ENCODE peak calls at places on chromosomes 2 and 18, in six cellular contexts. One of them, this sample, is unnamed.

GRCh38 chr18:2905802-2906521 is 59.2 kb downstream of the EMILIN2 start:
- DNase-seq in fibroblast of lung: peak; percentile 59
- DNase-seq in OCI-LY7: no peak
- DNase-seq in A549: peak; percentile 41
- DNase-seq in cardiac muscle cell: no peak
- DNase-seq in esophagus muscularis mucosa: no peak
- DNase-seq in this sample: no peak

GRCh38 chr18:77166523-77166922 is 33.9 kb upstream of the MBP start:
- DNase-seq in fibroblast of lung: no peak
- DNase-seq in A549: no peak
- DNase-seq in cardiac muscle cell: no peak
- DNase-seq in OCI-LY7: no peak
- DNase-seq in esophagus muscularis mucosa: no peak
- DNase-seq in this sample: no peak

GRCh38 chr2:82182270-82182669 is 1877.7 kb upstream of the LRRTM1 start:
- DNase-seq in fibroblast of lung: no peak
- DNase-seq in OCI-LY7: no peak
- DNase-seq in esophagus muscularis mucosa: no peak
- DNase-seq in A549: no peak
- DNase-seq in cardiac muscle cell: no peak
- DNase-seq in this sample: no peak

GRCh38 chr2:101843048-101843447 is 145.5 kb downstream of the MAP4K4 start:
- DNase-seq in fibroblast of lung: peak; percentile 51
- DNase-seq in esophagus muscularis mucosa: no peak
- DNase-seq in cardiac muscle cell: no peak
- DNase-seq in OCI-LY7: no peak
- DNase-seq in A549: no peak
- DNase-seq in this sample: peak; percentile 82

GRCh38 chr18:57863706-57864105 is 60.6 kb upstream of the ATP8B1 start:
- DNase-seq in A549: no peak
- DNase-seq in cardiac muscle cell: no peak
- DNase-seq in esophagus muscularis mucosa: peak; percentile 24
- DNase-seq in fibroblast of lung: no peak
- DNase-seq in OCI-LY7: no peak
- DNase-seq in this sample: no peak

GRCh38 chr2:154455201-154455600 is 243.3 kb upstream of the KCNJ3 start:
- DNase-seq in fibroblast of lung: peak; percentile 27
- DNase-seq in OCI-LY7: no peak
- DNase-seq in esophagus muscularis mucosa: no peak
- DNase-seq in cardiac muscle cell: no peak
- DNase-seq in A549: no peak
- DNase-seq in this sample: peak; percentile 23

GRCh38 chr2:23091900-23092299 is 293.1 kb upstream of the KLHL29 start:
- DNase-seq in A549: no peak
- DNase-seq in OCI-LY7: no peak
- DNase-seq in esophagus muscularis mucosa: no peak
- DNase-seq in cardiac muscle cell: no peak
- DNase-seq in fibroblast of lung: no peak
- DNase-seq in this sample: no peak

GRCh38 chr2:132977812-132978529 is 308.0 kb upstream of the LYPD1 start:
- DNase-seq in cardiac muscle cell: no peak
- DNase-seq in OCI-LY7: no peak
- DNase-seq in fibroblast of lung: peak; percentile 42
- DNase-seq in esophagus muscularis mucosa: no peak
- DNase-seq in A549: no peak
- DNase-seq in this sample: peak; percentile 54

GRCh38 chr2:64865831-64866146 is 123.4 kb upstream of the SLC1A4 start:
- DNase-seq in cardiac muscle cell: no peak
- DNase-seq in fibroblast of lung: no peak
- DNase-seq in OCI-LY7: no peak
- DNase-seq in A549: no peak
- DNase-seq in esophagus muscularis mucosa: no peak
- DNase-seq in this sample: peak; percentile 32

GRCh38 chr2:23269747-23270146 is 115.2 kb upstream of the KLHL29 start:
- DNase-seq in fibroblast of lung: no peak
- DNase-seq in esophagus muscularis mucosa: no peak
- DNase-seq in OCI-LY7: no peak
- DNase-seq in A549: no peak
- DNase-seq in cardiac muscle cell: no peak
- DNase-seq in this sample: no peak

GRCh38 chr2:204452464-204453023 is 92.7 kb upstream of the PARD3B start:
- DNase-seq in fibroblast of lung: peak; percentile 96
- DNase-seq in cardiac muscle cell: peak; percentile 32
- DNase-seq in esophagus muscularis mucosa: no peak
- DNase-seq in OCI-LY7: no peak
- DNase-seq in A549: peak; percentile 58
- DNase-seq in this sample: peak; percentile 85

GRCh38 chr2:120994301-120994700 is 258.6 kb downstream of the GLI2 start:
- DNase-seq in esophagus muscularis mucosa: no peak
- DNase-seq in cardiac muscle cell: no peak
- DNase-seq in OCI-LY7: no peak
- DNase-seq in fibroblast of lung: no peak
- DNase-seq in A549: no peak
- DNase-seq in this sample: no peak

GRCh38 chr18:13511961-13512572 is 214.3 kb downstream of the FAM210A start:
- DNase-seq in esophagus muscularis mucosa: no peak
- DNase-seq in OCI-LY7: no peak
- DNase-seq in A549: no peak
- DNase-seq in fibroblast of lung: no peak
- DNase-seq in cardiac muscle cell: no peak
- DNase-seq in this sample: no peak

GRCh38 chr2:62467475-62468321 is 38.3 kb downstream of the TMEM17 start:
- DNase-seq in A549: peak; percentile 25
- DNase-seq in OCI-LY7: no peak
- DNase-seq in fibroblast of lung: peak; percentile 24
- DNase-seq in cardiac muscle cell: no peak
- DNase-seq in esophagus muscularis mucosa: no peak
- DNase-seq in this sample: peak; percentile 82

GRCh38 chr18:28468903-28469302 is 292.0 kb upstream of the CDH2 start:
- DNase-seq in OCI-LY7: no peak
- DNase-seq in fibroblast of lung: no peak
- DNase-seq in cardiac muscle cell: peak; percentile 1
- DNase-seq in esophagus muscularis mucosa: no peak
- DNase-seq in A549: no peak
- DNase-seq in this sample: peak; percentile 19

GRCh38 chr2:231041061-231041689 is 3.9 kb downstream of the C2orf72 start:
- DNase-seq in A549: no peak
- DNase-seq in esophagus muscularis mucosa: no peak
- DNase-seq in OCI-LY7: no peak
- DNase-seq in cardiac muscle cell: no peak
- DNase-seq in fibroblast of lung: no peak
- DNase-seq in this sample: no peak

GRCh38 chr18:38576349-38576748 is 1010.8 kb upstream of the CELF4 start:
- DNase-seq in cardiac muscle cell: no peak
- DNase-seq in fibroblast of lung: no peak
- DNase-seq in esophagus muscularis mucosa: no peak
- DNase-seq in OCI-LY7: no peak
- DNase-seq in A549: no peak
- DNase-seq in this sample: no peak

GRCh38 chr2:27925640-27926472 is 35.3 kb downstream of the BABAM2 start:
- DNase-seq in A549: no peak
- DNase-seq in esophagus muscularis mucosa: no peak
- DNase-seq in OCI-LY7: no peak
- DNase-seq in fibroblast of lung: no peak
- DNase-seq in cardiac muscle cell: no peak
- DNase-seq in this sample: no peak

GRCh38 chr2:19362094-19362649 is 3.7 kb upstream of the OSR1 start:
- DNase-seq in OCI-LY7: peak; percentile 9
- DNase-seq in A549: no peak
- DNase-seq in fibroblast of lung: peak; percentile 66
- DNase-seq in cardiac muscle cell: no peak
- DNase-seq in esophagus muscularis mucosa: peak; percentile 90
- DNase-seq in this sample: peak; percentile 66

GRCh38 chr2:172693529-172694185 is 42.0 kb upstream of the RAPGEF4 start:
- DNase-seq in OCI-LY7: no peak
- DNase-seq in esophagus muscularis mucosa: no peak
- DNase-seq in cardiac muscle cell: no peak
- DNase-seq in A549: no peak
- DNase-seq in fibroblast of lung: peak; percentile 30
- DNase-seq in this sample: no peak

GRCh38 chr18:74281011-74281638 is 10.6 kb downstream of the CYB5A start:
- DNase-seq in OCI-LY7: no peak
- DNase-seq in A549: no peak
- DNase-seq in cardiac muscle cell: no peak
- DNase-seq in esophagus muscularis mucosa: peak; percentile 68
- DNase-seq in fibroblast of lung: no peak
- DNase-seq in this sample: no peak

GRCh38 chr2:98637401-98638144 is 29.2 kb downstream of the UNC50 start:
- DNase-seq in A549: no peak
- DNase-seq in fibroblast of lung: no peak
- DNase-seq in esophagus muscularis mucosa: no peak
- DNase-seq in OCI-LY7: no peak
- DNase-seq in cardiac muscle cell: no peak
- DNase-seq in this sample: no peak

GRCh38 chr2:221677688-221678087 is 105.6 kb upstream of the EPHA4 start:
- DNase-seq in cardiac muscle cell: no peak
- DNase-seq in OCI-LY7: no peak
- DNase-seq in fibroblast of lung: no peak
- DNase-seq in esophagus muscularis mucosa: no peak
- DNase-seq in A549: no peak
- DNase-seq in this sample: no peak

GRCh38 chr2:176079851-176080539 is 3.8 kb downstream of the EVX2 start:
- DNase-seq in OCI-LY7: no peak
- DNase-seq in esophagus muscularis mucosa: no peak
- DNase-seq in A549: peak; percentile 82
- DNase-seq in cardiac muscle cell: peak; percentile 93
- DNase-seq in fibroblast of lung: no peak
- DNase-seq in this sample: peak; percentile 16

GRCh38 chr2:158024288-158024898 is 77.3 kb upstream of the UPP2 start:
- DNase-seq in cardiac muscle cell: peak; percentile 65
- DNase-seq in OCI-LY7: peak; percentile 45
- DNase-seq in A549: peak; percentile 18
- DNase-seq in fibroblast of lung: peak; percentile 55
- DNase-seq in esophagus muscularis mucosa: peak; percentile 86
- DNase-seq in this sample: peak; percentile 53

GRCh38 chr2:8576525-8577157 is 105.2 kb upstream of the ID2 start:
- DNase-seq in cardiac muscle cell: no peak
- DNase-seq in esophagus muscularis mucosa: no peak
- DNase-seq in A549: no peak
- DNase-seq in fibroblast of lung: no peak
- DNase-seq in OCI-LY7: peak; percentile 91
- DNase-seq in this sample: no peak

GRCh38 chr18:76064998-76065397 is 430.0 kb downstream of the ZNF516 start:
- DNase-seq in OCI-LY7: no peak
- DNase-seq in cardiac muscle cell: peak; percentile 1
- DNase-seq in fibroblast of lung: no peak
- DNase-seq in A549: no peak
- DNase-seq in esophagus muscularis mucosa: peak; percentile 75
- DNase-seq in this sample: no peak

GRCh38 chr2:133993160-133993559 is 260.7 kb upstream of the MGAT5 start:
- DNase-seq in cardiac muscle cell: peak; percentile 53
- DNase-seq in A549: no peak
- DNase-seq in esophagus muscularis mucosa: peak; percentile 89
- DNase-seq in OCI-LY7: no peak
- DNase-seq in fibroblast of lung: no peak
- DNase-seq in this sample: peak; percentile 12

GRCh38 chr18:80234398-80234797 is 12.9 kb downstream of the PARD6G start:
- DNase-seq in cardiac muscle cell: no peak
- DNase-seq in esophagus muscularis mucosa: no peak
- DNase-seq in A549: no peak
- DNase-seq in fibroblast of lung: no peak
- DNase-seq in OCI-LY7: no peak
- DNase-seq in this sample: no peak

GRCh38 chr18:47949197-47949596 is 18.7 kb upstream of the SMAD2 start:
- DNase-seq in OCI-LY7: no peak
- DNase-seq in cardiac muscle cell: no peak
- DNase-seq in fibroblast of lung: no peak
- DNase-seq in esophagus muscularis mucosa: no peak
- DNase-seq in A549: no peak
- DNase-seq in this sample: no peak

DNA sequence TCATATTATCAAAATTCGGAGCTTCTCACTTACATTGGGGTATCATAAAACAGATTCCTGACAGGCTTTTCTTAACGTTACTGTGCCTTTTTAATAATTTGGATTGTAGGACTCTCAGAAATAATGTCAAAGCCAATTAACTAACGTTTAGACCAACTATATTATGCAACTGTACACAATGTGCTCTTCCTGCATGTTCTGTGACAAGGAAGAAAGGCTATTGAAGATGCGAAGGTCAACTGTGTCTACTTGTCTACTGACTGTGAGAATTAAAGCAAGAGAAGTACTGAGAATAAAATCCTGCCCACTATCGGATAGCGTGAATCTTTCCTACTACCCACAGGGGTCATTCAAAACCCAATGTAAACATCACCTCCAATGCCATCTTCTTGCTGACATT is 393.0 kb downstream of the NBAS start:
- DNase-seq in A549: no peak
- DNase-seq in cardiac muscle cell: no peak
- DNase-seq in OCI-LY7: no peak
- DNase-seq in fibroblast of lung: no peak
- DNase-seq in esophagus muscularis mucosa: no peak
- DNase-seq in this sample: no peak
- H3K4me3 ChIP-seq in A549: no peak overlapping the region
- H3K4me3 ChIP-seq in cardiac muscle cell: no peak overlapping the region
- H3K4me3 ChIP-seq in OCI-LY7: no peak overlapping the region
- H3K4me3 ChIP-seq in fibroblast of lung: no peak overlapping the region
- H3K4me3 ChIP-seq in esophagus muscularis mucosa: no peak overlapping the region
- H3K4me3 ChIP-seq in this sample: no peak overlapping the region

DNA sequence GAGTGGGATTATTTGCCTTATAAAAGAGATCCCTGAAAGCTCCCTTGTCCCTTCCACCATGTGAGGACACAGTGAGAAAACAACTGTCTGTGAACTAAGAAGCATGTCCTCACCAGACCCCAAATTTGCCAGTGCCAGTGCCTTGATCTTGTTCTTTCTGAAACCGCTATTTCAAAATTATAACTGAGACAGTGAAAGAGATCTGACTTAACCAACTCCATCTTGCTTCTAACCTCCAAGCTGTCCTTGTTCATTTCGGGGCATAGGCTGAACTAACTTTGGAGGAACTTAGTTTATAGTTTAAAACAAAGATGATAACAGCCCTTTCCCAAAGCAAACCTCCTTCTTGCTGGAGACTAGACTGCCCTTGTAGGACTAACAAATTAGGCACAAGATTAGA is 563.9 kb downstream of the ADCYAP1 start:
- DNase-seq in fibroblast of lung: no peak
- DNase-seq in A549: no peak
- DNase-seq in esophagus muscularis mucosa: no peak
- DNase-seq in cardiac muscle cell: no peak
- DNase-seq in OCI-LY7: no peak
- DNase-seq in this sample: no peak
- TF ChIP-seq CTCF in fibroblast of lung: no peak
- TF ChIP-seq CTCF in A549: no peak
- TF ChIP-seq CTCF in esophagus muscularis mucosa: no peak
- TF ChIP-seq CTCF in cardiac muscle cell: no peak
- TF ChIP-seq CTCF in OCI-LY7: no peak
- TF ChIP-seq CTCF in this sample: no peak

GRCh38 chr2:196914867-196915465 is 11.5 kb downstream of the PGAP1 start:
- DNase-seq in A549: no peak
- DNase-seq in esophagus muscularis mucosa: no peak
- DNase-seq in OCI-LY7: no peak
- DNase-seq in fibroblast of lung: no peak
- DNase-seq in cardiac muscle cell: no peak
- DNase-seq in this sample: no peak
- H3K4me3 ChIP-seq in A549: no peak overlapping the region
- H3K4me3 ChIP-seq in esophagus muscularis mucosa: no peak overlapping the region
- H3K4me3 ChIP-seq in OCI-LY7: no peak overlapping the region
- H3K4me3 ChIP-seq in fibroblast of lung: no peak overlapping the region
- H3K4me3 ChIP-seq in cardiac muscle cell: no peak overlapping the region
- H3K4me3 ChIP-seq in this sample: no peak overlapping the region

GRCh38 chr2:50148632-50149031 is 883.3 kb downstream of the NRXN1 start:
- DNase-seq in OCI-LY7: no peak
- DNase-seq in fibroblast of lung: no peak
- DNase-seq in A549: no peak
- DNase-seq in cardiac muscle cell: no peak
- DNase-seq in esophagus muscularis mucosa: no peak
- DNase-seq in this sample: no peak

GRCh38 chr2:50143822-50144575 is 887.9 kb downstream of the NRXN1 start:
- DNase-seq in esophagus muscularis mucosa: no peak
- DNase-seq in OCI-LY7: peak; percentile 64
- DNase-seq in A549: peak; percentile 15
- DNase-seq in fibroblast of lung: peak; percentile 41
- DNase-seq in cardiac muscle cell: peak; percentile 80
- DNase-seq in this sample: peak; percentile 25
- TF ChIP-seq CTCF in esophagus muscularis mucosa: peak; percentile 64
- TF ChIP-seq CTCF in OCI-LY7: peak; percentile 90
- TF ChIP-seq CTCF in A549: peak; percentile 81
- TF ChIP-seq CTCF in fibroblast of lung: peak; percentile 28
- TF ChIP-seq CTCF in cardiac muscle cell: peak; percentile 69
- TF ChIP-seq CTCF in this sample: peak; percentile 40

This sample was measured in fibroblast of the aortic adventitia.